ENCODE peak calls at places on chromosomes 5 and 9, in seven cellular contexts. One of them, this sample, is unnamed.

GRCh38 chr9:136105398-136106135 is 10.5 kb upstream of the NACC2 start:
- DNase-seq in MCF 10A: peak
- DNase-seq in kidney epithelial cell: no peak
- DNase-seq in A549: no peak
- DNase-seq in BJ: no peak
- DNase-seq in endothelial cell: no peak
- DNase-seq in omental fat pad: no peak
- DNase-seq in this sample: no peak

GRCh38 chr9:131191857-131192256 is 66.5 kb downstream of the NUP214 start:
- DNase-seq in MCF 10A: no peak
- DNase-seq in kidney epithelial cell: no peak
- DNase-seq in A549: no peak
- DNase-seq in BJ: no peak
- DNase-seq in endothelial cell: no peak
- DNase-seq in omental fat pad: no peak
- DNase-seq in this sample: no peak

GRCh38 chr5:137733922-137734695 is 1.8 kb downstream of the KLHL3 start:
- DNase-seq in MCF 10A: no peak
- DNase-seq in kidney epithelial cell: no peak
- DNase-seq in A549: no peak
- DNase-seq in BJ: no peak
- DNase-seq in endothelial cell: no peak
- DNase-seq in omental fat pad: no peak
- DNase-seq in this sample: no peak

GRCh38 chr9:107484117-107484723 is 5.3 kb downstream of the KLF4 start:
- DNase-seq in MCF 10A: peak
- DNase-seq in kidney epithelial cell: no peak
- DNase-seq in A549: peak
- DNase-seq in BJ: no peak
- DNase-seq in endothelial cell: peak
- DNase-seq in omental fat pad: no peak
- DNase-seq in this sample: no peak

GRCh38 chr5:91291628-91292569 is 91.2 kb downstream of the ARRDC3 start:
- DNase-seq in MCF 10A: no peak
- DNase-seq in kidney epithelial cell: no peak
- DNase-seq in A549: no peak
- DNase-seq in BJ: no peak
- DNase-seq in endothelial cell: no peak
- DNase-seq in omental fat pad: no peak
- DNase-seq in this sample: no peak

GRCh38 chr5:148910686-148911361 is 84.4 kb downstream of the ADRB2 start:
- DNase-seq in MCF 10A: peak
- DNase-seq in kidney epithelial cell: peak
- DNase-seq in A549: peak
- DNase-seq in BJ: no peak
- DNase-seq in endothelial cell: no peak
- DNase-seq in omental fat pad: no peak
- DNase-seq in this sample: no peak

GRCh38 chr5:140868721-140869554 is at the start of gene PCDHA11:
- DNase-seq in MCF 10A: peak
- DNase-seq in kidney epithelial cell: no peak
- DNase-seq in A549: peak
- DNase-seq in BJ: no peak
- DNase-seq in endothelial cell: peak
- DNase-seq in omental fat pad: no peak
- DNase-seq in this sample: no peak

GRCh38 chr9:35277649-35278359 is 116.0 kb downstream of the UNC13B start:
- DNase-seq in MCF 10A: peak
- DNase-seq in kidney epithelial cell: no peak
- DNase-seq in A549: no peak
- DNase-seq in BJ: no peak
- DNase-seq in endothelial cell: no peak
- DNase-seq in omental fat pad: no peak
- DNase-seq in this sample: no peak

GRCh38 chr9:128893354-128893753 is 11.4 kb downstream of the LRRC8A start:
- DNase-seq in MCF 10A: no peak
- DNase-seq in kidney epithelial cell: no peak
- DNase-seq in A549: no peak
- DNase-seq in BJ: no peak
- DNase-seq in endothelial cell: no peak
- DNase-seq in omental fat pad: no peak
- DNase-seq in this sample: no peak

GRCh38 chr9:72583370-72583769 is 62.0 kb downstream of the TMC1 start:
- DNase-seq in MCF 10A: no peak
- DNase-seq in kidney epithelial cell: no peak
- DNase-seq in A549: no peak
- DNase-seq in BJ: no peak
- DNase-seq in endothelial cell: no peak
- DNase-seq in omental fat pad: no peak
- DNase-seq in this sample: no peak

GRCh38 chr9:69386651-69387050 is 61.6 kb downstream of the ENTREP1 start:
- DNase-seq in MCF 10A: no peak
- DNase-seq in kidney epithelial cell: no peak
- DNase-seq in A549: no peak
- DNase-seq in BJ: no peak
- DNase-seq in endothelial cell: no peak
- DNase-seq in omental fat pad: no peak
- DNase-seq in this sample: no peak

GRCh38 chr5:143968071-143968878 is 156.3 kb downstream of the HMHB1 start:
- DNase-seq in MCF 10A: peak
- DNase-seq in kidney epithelial cell: peak
- DNase-seq in A549: peak
- DNase-seq in BJ: peak
- DNase-seq in endothelial cell: no peak
- DNase-seq in omental fat pad: no peak
- DNase-seq in this sample: no peak

GRCh38 chr5:135471726-135472125 is 19.6 kb upstream of the TIFAB start:
- DNase-seq in MCF 10A: no peak
- DNase-seq in kidney epithelial cell: no peak
- DNase-seq in A549: no peak
- DNase-seq in BJ: no peak
- DNase-seq in endothelial cell: no peak
- DNase-seq in omental fat pad: no peak
- DNase-seq in this sample: no peak

GRCh38 chr5:172806897-172807672 is 27.0 kb upstream of the ERGIC1 start:
- DNase-seq in MCF 10A: peak
- DNase-seq in kidney epithelial cell: peak
- DNase-seq in A549: peak
- DNase-seq in BJ: no peak
- DNase-seq in endothelial cell: peak
- DNase-seq in omental fat pad: peak
- DNase-seq in this sample: peak

GRCh38 chr5:100889896-100890295 is 13.2 kb downstream of the ST8SIA4 start:
- DNase-seq in MCF 10A: no peak
- DNase-seq in kidney epithelial cell: no peak
- DNase-seq in A549: no peak
- DNase-seq in BJ: no peak
- DNase-seq in endothelial cell: no peak
- DNase-seq in omental fat pad: no peak
- DNase-seq in this sample: no peak

GRCh38 chr9:2602704-2603116 is 18.9 kb upstream of the VLDLR start:
- DNase-seq in MCF 10A: no peak
- DNase-seq in kidney epithelial cell: no peak
- DNase-seq in A549: peak
- DNase-seq in BJ: no peak
- DNase-seq in endothelial cell: no peak
- DNase-seq in omental fat pad: no peak
- DNase-seq in this sample: no peak

GRCh38 chr9:92455217-92455616 is 27.1 kb downstream of the ASPN start:
- DNase-seq in MCF 10A: peak
- DNase-seq in kidney epithelial cell: no peak
- DNase-seq in A549: peak
- DNase-seq in BJ: no peak
- DNase-seq in endothelial cell: peak
- DNase-seq in omental fat pad: no peak
- DNase-seq in this sample: no peak

GRCh38 chr5:158841918-158842317 is 257.8 kb downstream of the EBF1 start:
- DNase-seq in MCF 10A: no peak
- DNase-seq in kidney epithelial cell: no peak
- DNase-seq in A549: no peak
- DNase-seq in BJ: no peak
- DNase-seq in endothelial cell: no peak
- DNase-seq in omental fat pad: no peak
- DNase-seq in this sample: no peak

GRCh38 chr9:21317956-21318923 is 13.1 kb upstream of the IFNA5 start:
- DNase-seq in MCF 10A: peak
- DNase-seq in kidney epithelial cell: no peak
- DNase-seq in A549: peak
- DNase-seq in BJ: no peak
- DNase-seq in endothelial cell: peak
- DNase-seq in omental fat pad: no peak
- DNase-seq in this sample: no peak

GRCh38 chr5:155004138-155004744 is 9.3 kb upstream of the KIF4B start:
- DNase-seq in MCF 10A: peak
- DNase-seq in kidney epithelial cell: no peak
- DNase-seq in A549: peak
- DNase-seq in BJ: no peak
- DNase-seq in endothelial cell: peak
- DNase-seq in omental fat pad: no peak
- DNase-seq in this sample: no peak
- TF ChIP-seq CTCF in MCF 10A: peak
- TF ChIP-seq CTCF in kidney epithelial cell: peak
- TF ChIP-seq CTCF in A549: peak
- TF ChIP-seq CTCF in BJ: peak
- TF ChIP-seq CTCF in endothelial cell: no peak
- TF ChIP-seq CTCF in omental fat pad: no peak
- TF ChIP-seq CTCF in this sample: no peak

GRCh38 chr9:94644543-94644942 is 5.2 kb upstream of the FBP1 start:
- DNase-seq in MCF 10A: no peak
- DNase-seq in kidney epithelial cell: no peak
- DNase-seq in A549: no peak
- DNase-seq in BJ: no peak
- DNase-seq in endothelial cell: no peak
- DNase-seq in omental fat pad: no peak
- DNase-seq in this sample: no peak

GRCh38 chr9:94645901-94646300 is 6.6 kb upstream of the FBP1 start:
- DNase-seq in MCF 10A: no peak
- DNase-seq in kidney epithelial cell: no peak
- DNase-seq in A549: no peak
- DNase-seq in BJ: no peak
- DNase-seq in endothelial cell: no peak
- DNase-seq in omental fat pad: no peak
- DNase-seq in this sample: no peak

GRCh38 chr9:94648191-94648590 is 8.9 kb upstream of the FBP1 start:
- DNase-seq in MCF 10A: no peak
- DNase-seq in kidney epithelial cell: no peak
- DNase-seq in A549: no peak
- DNase-seq in BJ: no peak
- DNase-seq in endothelial cell: no peak
- DNase-seq in omental fat pad: no peak
- DNase-seq in this sample: no peak

GRCh38 chr9:94650924-94651323 is 11.6 kb upstream of the FBP1 start:
- DNase-seq in MCF 10A: no peak
- DNase-seq in kidney epithelial cell: no peak
- DNase-seq in A549: no peak
- DNase-seq in BJ: no peak
- DNase-seq in endothelial cell: no peak
- DNase-seq in omental fat pad: no peak
- DNase-seq in this sample: no peak

DNA sequence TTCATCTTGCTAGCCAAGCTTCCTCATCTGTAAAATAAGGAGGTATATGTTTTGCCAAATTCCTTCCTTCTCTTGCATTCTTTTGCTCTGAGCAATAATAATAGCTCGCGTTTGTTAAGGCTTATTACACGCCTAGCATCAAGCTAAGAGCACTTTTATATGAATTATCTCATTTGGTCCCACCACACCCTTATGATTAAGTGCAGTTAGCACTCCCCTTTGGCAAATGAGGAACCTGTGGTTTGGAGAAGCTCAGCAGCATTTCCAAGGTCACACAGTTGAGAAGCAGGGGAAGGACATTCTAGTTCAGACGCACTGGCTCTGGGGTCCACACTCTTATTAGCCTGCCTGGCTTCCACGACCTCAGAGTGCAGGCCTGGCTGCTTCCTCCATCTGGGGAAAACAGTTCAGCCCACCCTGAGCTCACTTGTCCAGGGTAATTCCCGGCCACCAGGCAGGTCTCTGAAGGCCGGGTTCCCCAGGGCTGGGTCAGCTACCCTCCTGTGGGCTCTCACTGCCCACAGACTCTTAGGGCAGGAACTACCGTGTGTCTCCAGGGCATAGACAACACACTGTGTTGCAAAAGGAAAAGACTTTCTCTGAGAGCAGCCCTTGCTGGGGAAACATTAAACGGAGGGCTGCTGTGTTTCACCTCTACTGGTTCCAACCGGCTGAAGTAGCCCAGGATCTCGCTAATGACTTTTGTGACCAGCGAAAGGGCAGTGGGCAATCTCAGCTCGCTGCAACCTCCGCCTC is 10.0 kb upstream of the FBP1 start:
- DNase-seq in MCF 10A: peak
- DNase-seq in kidney epithelial cell: peak
- DNase-seq in A549: peak
- DNase-seq in BJ: peak
- DNase-seq in endothelial cell: no peak
- DNase-seq in omental fat pad: no peak
- DNase-seq in this sample: no peak
- TF ChIP-seq CTCF in MCF 10A: no peak
- TF ChIP-seq CTCF in kidney epithelial cell: no peak
- TF ChIP-seq CTCF in A549: no peak
- TF ChIP-seq CTCF in BJ: no peak
- TF ChIP-seq CTCF in endothelial cell: no peak
- TF ChIP-seq CTCF in omental fat pad: no peak
- TF ChIP-seq CTCF in this sample: no peak

DNA sequence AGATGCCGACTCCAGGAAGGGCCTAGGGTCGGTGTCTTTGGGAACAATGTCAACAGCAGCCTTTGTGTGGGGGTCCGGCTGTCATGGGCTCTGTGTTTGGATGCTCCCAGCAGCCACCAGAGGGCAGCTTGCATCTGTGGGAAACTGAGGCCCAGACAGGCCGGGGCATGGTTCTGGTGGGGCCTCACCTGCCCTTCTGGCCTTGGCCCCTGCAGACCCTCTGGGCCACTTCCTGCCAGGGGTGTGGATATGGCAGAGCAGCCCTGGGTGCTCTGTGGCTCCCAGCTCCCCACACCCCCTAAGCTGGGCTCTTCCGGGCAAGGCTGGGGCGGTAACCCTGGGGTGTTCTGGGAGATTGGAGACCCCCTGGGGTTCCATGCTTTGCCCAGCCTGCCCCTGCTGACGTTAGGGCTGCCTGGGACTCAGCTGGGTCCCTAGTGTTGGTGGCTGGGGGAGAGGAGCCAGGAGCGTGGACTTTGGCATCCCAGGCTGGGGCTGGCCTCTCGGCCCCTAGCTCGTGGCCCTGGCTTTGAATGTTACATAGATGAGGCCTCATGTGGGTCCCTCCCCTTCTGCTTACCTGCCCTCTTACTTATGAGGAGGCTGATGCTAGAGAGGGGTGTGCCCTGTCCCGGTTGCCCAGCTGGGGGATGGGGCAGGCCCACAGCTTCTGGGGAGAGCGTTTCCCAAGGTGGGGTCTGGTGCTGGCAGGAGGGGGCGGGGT is 38.3 kb downstream of the RXRA start:
- DNase-seq in MCF 10A: no peak
- DNase-seq in kidney epithelial cell: no peak
- DNase-seq in A549: no peak
- DNase-seq in BJ: no peak
- DNase-seq in endothelial cell: no peak
- DNase-seq in omental fat pad: no peak
- DNase-seq in this sample: no peak
- TF ChIP-seq CTCF in MCF 10A: no peak
- TF ChIP-seq CTCF in kidney epithelial cell: no peak
- TF ChIP-seq CTCF in A549: no peak
- TF ChIP-seq CTCF in BJ: no peak
- TF ChIP-seq CTCF in endothelial cell: no peak
- TF ChIP-seq CTCF in omental fat pad: no peak
- TF ChIP-seq CTCF in this sample: no peak

GRCh38 chr5:139797856-139798510 is 2.4 kb downstream of the PSD2 start:
- DNase-seq in MCF 10A: no peak
- DNase-seq in kidney epithelial cell: no peak
- DNase-seq in A549: no peak
- DNase-seq in BJ: no peak
- DNase-seq in endothelial cell: no peak
- DNase-seq in omental fat pad: no peak
- DNase-seq in this sample: no peak
- TF ChIP-seq CTCF in MCF 10A: no peak
- TF ChIP-seq CTCF in kidney epithelial cell: no peak
- TF ChIP-seq CTCF in A549: no peak
- TF ChIP-seq CTCF in BJ: no peak
- TF ChIP-seq CTCF in endothelial cell: no peak
- TF ChIP-seq CTCF in omental fat pad: no peak
- TF ChIP-seq CTCF in this sample: no peak